ENCODE peak calls at places on chromosomes 5 and 9, in seven cellular contexts. I is endothelial cell; S is Karpas-422; W is HAP-1; X is HFFc6; R is Right ventricle myocardium inferior; T is stimulated activated CD4-positive, alpha-beta T cell treated with anti-CD3 and anti-CD28 coated beads, Interleukin-1b, Interleukin-23, amount 100 ng/mL, for 24 hours. C is an unnamed sample.

GRCh38 chr9:77883846-77884771 is 147.5 kb downstream of the GNAQ start:
- DNase-seq in S (no peak), X (peak), W (no peak), T (no peak), I (no peak), R (no peak), C (no peak)

GRCh38 chr9:126397056-126397455 is 70.4 kb downstream of the MVB12B start:
- DNase-seq in I (no peak), T (peak), S (peak), X (no peak), W (no peak), R (no peak), C (no peak)

GRCh38 chr5:155275214-155275613 is 261.7 kb downstream of the KIF4B start:
- DNase-seq in R (no peak), T (no peak), X (no peak), I (no peak), W (no peak), S (no peak), C (no peak)

GRCh38 chr9:81108391-81108790 is 581.0 kb downstream of the TLE1 start:
- DNase-seq in R (no peak), S (no peak), I (no peak), W (no peak), T (no peak), X (no peak), C (no peak)

GRCh38 chr9:70639853-70640814 is 225.7 kb upstream of the KLF9 start:
- DNase-seq in R (no peak), X (peak), S (peak), T (no peak), I (peak), W (peak), C (peak)

GRCh38 chr9:35645736-35646582 is 4.8 kb downstream of the SIT1 start:
- DNase-seq in T (no peak), R (no peak), X (no peak), W (no peak), S (no peak), I (peak), C (no peak)

GRCh38 chr9:88075966-88076285 is 62.3 kb downstream of the SPATA31C2 start:
- DNase-seq in T (no peak), S (no peak), R (no peak), X (no peak), W (no peak), I (no peak), C (peak)

GRCh38 chr5:100904259-100904822 is 1.3 kb upstream of the ST8SIA4 start:
- DNase-seq in R (peak), W (no peak), I (peak), X (no peak), T (no peak), S (peak), C (no peak)

GRCh38 chr5:27010646-27011045 is 27.7 kb downstream of the CDH9 start:
- DNase-seq in R (no peak), S (no peak), I (no peak), X (no peak), W (no peak), T (no peak), C (no peak)

GRCh38 chr5:173707392-173707791 is 90.9 kb upstream of the BOD1 start:
- DNase-seq in T (no peak), X (peak), I (no peak), S (peak), W (no peak), R (no peak), C (no peak)

GRCh38 chr5:164475339-164475977 is 970.0 kb downstream of the MAT2B start:
- DNase-seq in W (no peak), T (no peak), I (no peak), S (peak), R (no peak), X (no peak), C (no peak)

GRCh38 chr9:2015581-2016410 is 649 bp downstream of the SMARCA2 start:
- DNase-seq in I (peak), R (peak), T (peak), S (peak), W (peak), X (peak), C (peak)

GRCh38 chr5:6448141-6448491 is 543 bp upstream of the UBE2QL1 start:
- DNase-seq in R (no peak), S (no peak), X (no peak), T (no peak), I (no peak), W (no peak), C (no peak)